ENCODE peak calls at places on chromosome 16, in five cellular contexts. S is stomach, Z is left lung, Y is hepatocyte, V is left ventricle myocardium inferior. J is an unnamed sample.

GRCh38 chr16:75742424-75743047 is 16.2 kb upstream of the CPHXL start:
- DNase-seq in Y (no peak), V (no peak), S (no peak), Z (no peak), J (no peak)

GRCh38 chr16:266258-267164 is 9.2 kb downstream of the RGS11 start:
- DNase-seq in S (no peak), Z (no peak), Y (no peak), V (no peak), J (no peak)

GRCh38 chr16:760498-761343 is at the start of gene MSLN:
- DNase-seq in V (no peak), Z (peak), Y (no peak), S (no peak), J (no peak)

GRCh38 chr16:79418588-79418987 is 181.9 kb downstream of the MAF start:
- DNase-seq in Z (no peak), Y (no peak), V (no peak), S (no peak), J (no peak)

GRCh38 chr16:11796227-11797165 is 562 bp downstream of the ZC3H7A start:
- DNase-seq in V (peak), Z (peak), Y (peak), S (peak), J (peak)

GRCh38 chr16:88298166-88298881 is 84.4 kb upstream of the ZNF469 start:
- DNase-seq in V (peak), Y (no peak), Z (peak), S (no peak), J (no peak)

GRCh38 chr16:75433732-75434413 is 570 bp upstream of the CFDP1 start:
- DNase-seq in V (no peak), Z (peak), S (peak), Y (peak), J (peak)

GRCh38 chr16:49396206-49396720 is 22.7 kb downstream of the C16orf78 start:
- DNase-seq in S (no peak), Y (no peak), Z (no peak), V (no peak), J (no peak)

GRCh38 chr16:3879258-3879886 is 1.1 kb downstream of the CREBBP start:
- DNase-seq in V (peak), S (peak), Y (peak), Z (peak), J (peak)

GRCh38 chr16:4876646-4877297 is 29.5 kb downstream of the UBN1 start:
- DNase-seq in V (no peak), Z (no peak), Y (no peak), S (no peak), J (no peak)

GRCh38 chr16:75065149-75065807 is 51.3 kb downstream of the LDHD start:
- DNase-seq in Z (no peak), S (no peak), V (no peak), Y (peak), J (no peak)

GRCh38 chr16:84768061-84768797 is 51.6 kb upstream of the CRISPLD2 start:
- DNase-seq in Z (no peak), S (no peak), Y (no peak), V (no peak), J (no peak)

GRCh38 chr16:11152677-11153321 is 103.2 kb downstream of the SOCS1 start:
- DNase-seq in S (no peak), Z (peak), Y (no peak), V (no peak), J (no peak)

GRCh38 chr16:75304521-75305363 is 53.3 kb upstream of the BCAR1 start:
- DNase-seq in S (peak), Y (peak), V (peak), Z (no peak), J (no peak)

GRCh38 chr16:11963706-11964105 is 1.3 kb upstream of the TNFRSF17 start:
- DNase-seq in S (no peak), Z (no peak), V (no peak), Y (no peak), J (no peak)

GRCh38 chr16:11087691-11088431 is 143.5 kb downstream of the CLEC16A start:
- DNase-seq in V (no peak), Y (no peak), S (no peak), Z (no peak), J (no peak)

GRCh38 chr16:72261127-72261526 is 89.2 kb upstream of the PMFBP1 start:
- DNase-seq in Z (no peak), Y (no peak), V (no peak), S (no peak), J (no peak)

GRCh38 chr16:53779186-53779585 is 75.2 kb downstream of the FTO start:
- DNase-seq in V (no peak), S (no peak), Z (no peak), Y (no peak), J (no peak)

GRCh38 chr16:17304124-17304813 is 166.5 kb downstream of the XYLT1 start:
- DNase-seq in V (no peak), Y (peak), S (peak), Z (no peak), J (no peak)

GRCh38 chr16:70454221-70455034 is at the start of gene FCSK:
- DNase-seq in S (peak), V (peak), Z (peak), Y (peak), J (peak)

GRCh38 chr16:88651276-88651988 is 579 bp upstream of the CYBA start:
- DNase-seq in V (peak), Y (peak), S (peak), Z (peak), J (peak)

GRCh38 chr16:66194866-66195265 is 171.6 kb upstream of the CDH5 start:
- DNase-seq in Y (no peak), S (no peak), Z (no peak), V (no peak), J (no peak)

GRCh38 chr16:74466872-74467271 is 45.6 kb upstream of the CLEC18B start:
- DNase-seq in V (no peak), Z (no peak), Y (no peak), S (no peak), J (no peak)

GRCh38 chr16:30894540-30895368 is 877 bp upstream of the BCL7C start:
- DNase-seq in V (no peak), S (no peak), Y (peak), Z (peak), J (no peak)

GRCh38 chr16:50210266-50211038 is 55.9 kb upstream of the ADCY7 start:
- DNase-seq in V (peak), Y (peak), Z (peak), S (peak), J (peak)

GRCh38 chr16:73095885-73096341 is 48.0 kb upstream of the ZFHX3 start:
- DNase-seq in S (no peak), V (no peak), Y (peak), Z (no peak), J (no peak)

GRCh38 chr16:29158031-29158430 is 173.2 kb downstream of the LAT start:
- DNase-seq in S (no peak), Y (no peak), Z (peak), V (no peak), J (no peak)

GRCh38 chr16:54026456-54026855 is 260.1 kb downstream of the IRX3 start:
- DNase-seq in V (no peak), Z (no peak), Y (no peak), S (no peak), J (no peak)

GRCh38 chr16:73125860-73126259 is 77.9 kb upstream of the ZFHX3 start:
- DNase-seq in S (no peak), Y (no peak), V (no peak), Z (no peak), J (no peak)

GRCh38 chr16:74601131-74601871 is 5.6 kb downstream of the GLG1 start:
- DNase-seq in S (no peak), Z (no peak), V (no peak), Y (no peak), J (no peak)

GRCh38 chr16:75620326-75621169 is 2.5 kb downstream of the ADAT1 start:
- DNase-seq in V (no peak), Z (no peak), Y (no peak), S (peak), J (no peak)

GRCh38 chr16:78516006-78516405 is 416.6 kb downstream of the WWOX start:
- DNase-seq in S (no peak), Y (no peak), V (no peak), Z (no peak), J (no peak)

GRCh38 chr16:55543470-55543869 is 23.0 kb upstream of the CAPNS2 start:
- DNase-seq in Y (peak), Z (no peak), S (no peak), V (no peak), J (no peak)

GRCh38 chr16:1164975-1165374 is 12.1 kb downstream of the CACNA1H start:
- DNase-seq in Z (no peak), V (no peak), S (no peak), Y (no peak), J (no peak)

GRCh38 chr16:4142268-4142667 is 26.0 kb upstream of the ADCY9 start:
- DNase-seq in V (no peak), Y (no peak), S (no peak), Z (no peak), J (no peak)

GRCh38 chr16:26672206-26672605 is 394.5 kb upstream of the C16orf82 start:
- DNase-seq in V (no peak), Z (no peak), S (no peak), Y (no peak), J (no peak)

GRCh38 chr16:88527186-88527936 is 42.8 kb upstream of the ZC3H18 start:
- DNase-seq in Z (peak), S (peak), Y (peak), V (peak), J (peak)

GRCh38 chr16:89779231-89779912 is 37.1 kb downstream of the FANCA start:
- DNase-seq in S (no peak), Z (no peak), V (no peak), Y (no peak), J (no peak)

GRCh38 chr16:27685802-27686201 is 135.9 kb downstream of the KATNIP start:
- DNase-seq in V (no peak), Z (no peak), Y (no peak), S (no peak), J (no peak)
- TF ChIP-seq CTCF in V (no peak), Z (no peak), Y (no peak), S (no peak), J (no peak)

GRCh38 chr16:15778999-15779614 is 77.7 kb downstream of the MYH11 start:
- DNase-seq in Y (no peak), V (no peak), S (no peak), Z (no peak), J (no peak)

GRCh38 chr16:15778204-15778743 is 78.6 kb downstream of the MYH11 start:
- DNase-seq in V (no peak), S (no peak), Z (no peak), Y (no peak), J (no peak)

GRCh38 chr16:15776572-15776971 is 80.3 kb downstream of the MYH11 start:
- DNase-seq in Z (no peak), Y (no peak), V (no peak), S (no peak), J (no peak)

GRCh38 chr16:15775663-15776304 is 81.0 kb downstream of the MYH11 start:
- DNase-seq in Z (no peak), S (no peak), Y (no peak), V (no peak), J (no peak)

DNA sequence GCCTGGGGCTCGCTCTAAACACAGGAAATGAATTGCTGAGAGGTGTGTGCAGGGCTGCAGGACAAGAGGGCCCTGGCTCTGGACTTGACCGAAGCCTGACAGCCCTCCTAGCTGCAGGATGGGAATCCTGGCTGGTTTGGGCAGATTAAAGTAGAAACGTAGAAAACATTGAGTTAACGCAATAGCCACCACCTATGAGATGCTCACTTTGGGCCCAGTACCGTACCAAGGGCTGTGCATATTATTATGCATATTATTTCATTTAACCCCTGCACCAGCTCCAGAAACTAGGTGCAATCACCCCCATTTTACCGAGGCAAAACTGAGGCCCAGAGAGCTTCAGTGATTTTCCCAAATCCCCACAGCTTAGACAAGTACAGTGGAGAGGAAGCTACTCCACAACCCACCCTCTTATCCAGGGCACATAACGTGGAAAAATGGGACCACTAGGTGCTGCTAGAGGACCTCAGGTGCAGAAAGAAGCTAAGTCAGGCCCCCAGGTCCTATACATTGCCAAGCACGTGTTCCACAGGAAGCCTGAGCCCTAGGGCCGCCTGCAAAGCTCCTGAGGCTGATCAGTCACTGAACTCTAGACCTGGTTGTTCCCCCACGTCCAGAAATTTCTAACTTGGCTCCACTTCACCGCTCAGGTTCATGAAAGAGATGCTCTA is 79.2 kb downstream of the MYH11 start:
- DNase-seq in Y (peak), V (no peak), Z (no peak), S (no peak), J (peak)
- TF ChIP-seq CTCF in Y (peak), V (peak), Z (no peak), S (no peak), J (no peak)

GRCh38 chr16:67525176-67525860 is 3.3 kb upstream of the RIPOR1 start:
- DNase-seq in Z (no peak), S (no peak), Y (no peak), V (no peak), J (no peak)
- TF ChIP-seq CTCF in Z (no peak), S (no peak), Y (no peak), V (no peak), J (no peak)

GRCh38 chr16:8962393-8963009 is 1.2 kb downstream of the USP7 start:
- DNase-seq in Y (peak), S (peak), V (no peak), Z (peak), J (no peak)
- TF ChIP-seq CTCF in Y (no peak), S (no peak), V (no peak), Z (no peak), J (no peak)

GRCh38 chr16:62041401-62041800 is 5.2 kb upstream of the CDH8 start:
- DNase-seq in Z (no peak), Y (peak), S (no peak), V (no peak), J (peak)
- TF ChIP-seq CTCF in Z (no peak), Y (peak), S (no peak), V (peak), J (peak)

GRCh38 chr16:57773019-57773418 is 29.3 kb downstream of the KIFC3 start:
- DNase-seq in Z (peak), S (no peak), Y (no peak), V (no peak), J (no peak)

GRCh38 chr16:57774886-57775285 is 27.4 kb downstream of the KIFC3 start:
- DNase-seq in V (no peak), S (no peak), Z (peak), Y (no peak), J (no peak)

GRCh38 chr16:57773680-57774295 is 28.5 kb downstream of the KIFC3 start:
- DNase-seq in V (peak), S (peak), Y (no peak), Z (peak), J (no peak)

GRCh38 chr16:57778658-57779057 is 23.6 kb downstream of the KIFC3 start:
- DNase-seq in S (no peak), Y (no peak), V (no peak), Z (peak), J (no peak)

GRCh38 chr16:57775661-57776469 is 26.4 kb downstream of the KIFC3 start:
- DNase-seq in V (no peak), S (no peak), Z (peak), Y (peak), J (peak)
- TF ChIP-seq CTCF in V (no peak), S (no peak), Z (no peak), Y (peak), J (peak)

GRCh38 chr16:2428051-2428786 is 1.0 kb upstream of the CCNF start:
- DNase-seq in V (no peak), Y (peak), S (peak), Z (no peak), J (peak)

GRCh38 chr16:2428787-2429036 is 535 bp upstream of the CCNF start:
- DNase-seq in Z (no peak), S (no peak), Y (no peak), V (no peak), J (no peak)

GRCh38 chr16:2427526-2427925 is 1.7 kb upstream of the CCNF start:
- DNase-seq in Y (no peak), V (no peak), Z (no peak), S (no peak), J (no peak)

GRCh38 chr16:2429771-2430663 is 770 bp downstream of the CCNF start:
- DNase-seq in V (no peak), S (no peak), Z (no peak), Y (peak), J (peak)

DNA sequence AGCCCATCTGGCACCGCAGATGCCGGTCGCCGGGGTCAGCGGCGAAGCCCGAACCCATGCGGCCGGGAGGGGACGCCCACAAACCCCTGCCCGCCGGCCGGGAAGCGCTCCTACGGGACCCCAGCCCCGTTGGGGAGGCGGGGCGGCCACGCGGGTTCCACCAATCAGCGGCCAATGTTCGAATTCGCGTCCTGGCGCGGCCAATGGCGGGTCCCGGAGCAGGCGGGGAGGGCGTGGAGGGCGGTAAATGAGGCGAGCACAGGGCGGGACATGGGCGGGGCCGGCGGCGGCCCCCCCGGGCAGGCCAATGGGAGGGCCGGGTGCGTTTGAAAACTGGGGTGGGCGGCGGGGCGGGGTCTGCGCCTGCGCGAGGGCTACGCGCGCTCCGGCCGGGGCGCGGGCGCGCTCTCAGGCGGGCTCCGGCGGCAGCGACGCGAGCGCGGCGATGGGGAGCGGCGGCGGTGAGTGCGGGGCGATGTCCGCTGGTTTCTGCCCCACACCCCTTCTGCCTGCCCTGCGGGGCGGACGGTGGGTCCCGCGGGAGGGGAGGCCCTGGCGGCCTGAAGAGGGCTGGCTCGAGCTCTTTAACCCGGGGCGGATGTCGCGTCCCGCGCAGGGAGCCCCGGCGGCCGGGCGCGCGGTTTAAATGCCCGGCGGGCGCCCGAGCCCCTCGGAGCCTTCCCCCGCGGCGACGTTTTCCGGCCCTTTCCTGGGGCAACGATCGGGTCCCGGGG is at the start of gene CCNF:
- DNase-seq in V (peak), Z (peak), Y (peak), S (peak), J (peak)
- TF ChIP-seq CTCF in V (peak), Z (no peak), Y (no peak), S (no peak), J (no peak)

GRCh38 chr16:81719993-81720392 is 59.1 kb upstream of the PLCG2 start:
- DNase-seq in S (no peak), Y (no peak), V (no peak), Z (no peak), J (no peak)

GRCh38 chr16:81723098-81723723 is 55.9 kb upstream of the PLCG2 start:
- DNase-seq in S (no peak), Y (peak), V (no peak), Z (no peak), J (peak)

GRCh38 chr16:81718637-81719036 is 60.5 kb upstream of the PLCG2 start:
- DNase-seq in V (peak), Z (no peak), Y (no peak), S (no peak), J (no peak)

GRCh38 chr16:81717662-81718189 is 61.4 kb upstream of the PLCG2 start:
- DNase-seq in Y (no peak), S (no peak), Z (no peak), V (no peak), J (no peak)

GRCh38 chr16:81720973-81721907 is 57.9 kb upstream of the PLCG2 start:
- DNase-seq in Z (no peak), Y (no peak), S (no peak), V (no peak), J (no peak)
- TF ChIP-seq CTCF in Z (no peak), Y (no peak), S (no peak), V (no peak), J (no peak)

GRCh38 chr16:86391987-86392386 is 118.3 kb upstream of the FOXF1 start:
- DNase-seq in V (no peak), S (no peak), Y (no peak), Z (no peak), J (no peak)

GRCh38 chr16:86391486-86391885 is 118.8 kb upstream of the FOXF1 start:
- DNase-seq in Z (no peak), S (no peak), V (no peak), Y (no peak), J (no peak)

GRCh38 chr16:86388976-86389375 is 121.4 kb upstream of the FOXF1 start:
- DNase-seq in S (no peak), Y (no peak), Z (no peak), V (no peak), J (no peak)

GRCh38 chr16:86389566-86390328 is 120.6 kb upstream of the FOXF1 start:
- DNase-seq in V (no peak), Z (no peak), Y (no peak), S (no peak), J (no peak)

DNA sequence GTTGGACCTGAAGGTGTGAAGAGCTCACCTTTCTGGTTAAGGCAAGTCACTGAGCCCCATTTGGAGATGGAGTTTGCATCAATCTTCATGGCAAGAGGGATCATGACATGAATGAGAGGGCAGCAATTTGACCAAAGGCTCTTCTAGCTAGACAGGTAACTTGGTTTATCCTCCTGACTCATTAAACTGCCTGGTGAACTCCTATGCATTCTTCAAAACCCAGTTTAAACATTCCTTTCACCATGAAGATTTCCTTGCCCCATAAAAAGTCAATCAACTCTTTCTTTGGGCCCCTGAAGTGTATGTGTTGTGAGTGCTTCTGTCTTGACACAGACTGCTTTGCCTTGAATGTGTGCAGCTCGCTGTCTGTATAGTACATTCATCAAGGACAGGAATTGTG is 120.0 kb upstream of the FOXF1 start:
- DNase-seq in S (no peak), Z (no peak), V (no peak), Y (no peak), J (no peak)
- TF ChIP-seq CTCF in S (no peak), Z (no peak), V (no peak), Y (no peak), J (no peak)